ENCODE peak calls at places on chromosome 19, in six cellular contexts. L is H1, T is GM23338, N is tibial artery, W is cardiac muscle cell, O is lung. G is an unnamed sample.

GRCh38 chr19:35170359-35171061 is 16.0 kb downstream of the FXYD5 start:
- DNase-seq in O (no peak), T (no peak), L (no peak), W (no peak), N (no peak), G (no peak)

GRCh38 chr19:34189917-34190425 is 17.7 kb downstream of the LSM14A start:
- DNase-seq in T (no peak), L (no peak), N (no peak), W (no peak), O (no peak), G (no peak)

GRCh38 chr19:55962186-55962585 is 14.6 kb downstream of the NLRP8 start:
- DNase-seq in T (no peak), N (no peak), L (no peak), W (no peak), O (no peak), G (no peak)

GRCh38 chr19:944663-945241 is 18.9 kb downstream of the ARID3A start:
- DNase-seq in N (no peak), L (no peak), W (no peak), T (no peak), O (no peak), G (no peak)

GRCh38 chr19:14416743-14417214 is 2.4 kb downstream of the DDX39A start:
- DNase-seq in T (no peak), W (no peak), O (no peak), N (peak; percentile 65), L (no peak), G (no peak)

GRCh38 chr19:916645-917322 is 349 bp upstream of the KISS1R start:
- DNase-seq in T (peak; percentile 69), W (peak; percentile 31), N (no peak), O (no peak), L (no peak), G (no peak)

GRCh38 chr19:18814063-18814462 is 17.7 kb upstream of the UPF1 start:
- DNase-seq in O (no peak), L (no peak), T (no peak), N (peak; percentile 68), W (no peak), G (no peak)

GRCh38 chr19:52691215-52691610 is 43.6 kb downstream of the ZNF611 start:
- DNase-seq in N (peak; percentile 23), O (no peak), W (no peak), L (no peak), T (peak; percentile 22), G (no peak)

GRCh38 chr19:13978721-13979191 is 26.4 kb downstream of the DCAF15 start:
- DNase-seq in L (no peak), O (no peak), N (no peak), W (peak; percentile 44), T (no peak), G (no peak)

GRCh38 chr19:7730286-7731217 is 1.4 kb downstream of the CLEC4G start:
- DNase-seq in W (no peak), L (no peak), T (peak; percentile 55), N (no peak), O (no peak), G (no peak)

GRCh38 chr19:29671393-29672076 is 6.3 kb downstream of the PLEKHF1 start:
- DNase-seq in L (no peak), N (peak; percentile 46), W (no peak), O (peak; percentile 54), T (peak; percentile 41), G (peak; percentile 39)

GRCh38 chr19:29528946-29529645 is 3.3 kb downstream of the VSTM2B start:
- DNase-seq in T (peak; percentile 49), N (no peak), W (no peak), L (no peak), O (no peak), G (no peak)

GRCh38 chr19:4499318-4499717 is 19.0 kb downstream of the PLIN4 start:
- DNase-seq in O (no peak), T (no peak), L (no peak), N (no peak), W (no peak), G (no peak)

GRCh38 chr19:51317968-51318367 is 6.5 kb downstream of the IGLON5 start:
- DNase-seq in N (no peak), O (no peak), T (no peak), L (no peak), W (no peak), G (no peak)

GRCh38 chr19:44552324-44552723 is 22.8 kb upstream of the CEACAM20 start:
- DNase-seq in L (peak; percentile 70), W (peak; percentile 14), T (peak; percentile 87), O (peak; percentile 29), N (no peak), G (no peak)

GRCh38 chr19:15379996-15380647 is 535 bp upstream of the AKAP8 start:
- DNase-seq in N (peak; percentile 46), W (peak; percentile 69), O (peak; percentile 63), L (peak; percentile 68), T (peak; percentile 84), G (no peak)

GRCh38 chr19:18603255-18603957 is 3.2 kb downstream of the CRLF1 start:
- DNase-seq in N (no peak), L (no peak), T (peak; percentile 84), W (no peak), O (no peak), G (no peak)

GRCh38 chr19:18650468-18651001 is 13.7 kb downstream of the KLHL26 start:
- DNase-seq in N (peak; percentile 96), O (peak; percentile 56), T (no peak), W (no peak), L (no peak), G (peak; percentile 66)

GRCh38 chr19:28475525-28475924 is 737.4 kb downstream of the UQCRFS1 start:
- DNase-seq in L (no peak), T (no peak), O (no peak), W (no peak), N (no peak), G (no peak)

GRCh38 chr19:6362351-6362801 is 1.0 kb downstream of the CLPP start:
- DNase-seq in N (no peak), T (no peak), L (no peak), W (no peak), O (no peak), G (no peak)
- H3K27ac ChIP-seq in N (peak overlapping the region; percentile 97), T (no peak overlapping the region), L (no peak overlapping the region), W (no peak overlapping the region), O (peak overlapping the region; percentile 85), G (peak overlapping the region; percentile 72)

DNA sequence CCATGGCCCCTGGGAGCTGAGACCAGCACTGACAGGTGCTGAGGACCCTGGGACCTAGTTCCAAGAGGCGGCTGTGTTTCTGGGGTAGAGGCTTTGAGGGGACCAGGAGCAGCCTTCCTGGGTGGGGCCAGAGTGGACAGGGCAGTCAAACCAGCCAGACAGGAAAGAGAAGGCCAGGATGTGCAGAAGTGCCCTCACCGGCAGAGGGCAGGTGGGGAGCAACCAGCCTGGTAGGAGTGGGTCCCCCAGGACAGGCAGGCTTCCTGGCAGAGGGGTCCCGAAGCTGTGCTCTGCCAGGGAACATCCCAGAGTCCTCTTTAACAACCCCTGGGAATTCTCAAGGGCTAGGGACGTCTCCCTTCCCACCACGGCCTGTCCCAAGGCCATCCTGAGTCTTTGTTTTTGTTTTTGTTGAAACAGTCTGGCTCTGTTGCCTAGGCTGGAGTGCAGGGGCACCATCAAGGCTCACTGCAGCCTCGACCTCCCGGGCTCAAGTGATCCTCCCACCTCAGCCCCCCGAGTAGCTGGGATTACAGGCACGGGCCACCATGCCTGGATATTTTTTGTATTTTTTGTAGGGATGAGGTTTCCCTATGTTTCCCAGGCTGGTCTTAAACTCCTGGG is 3.0 kb upstream of the HIPK4 start:
- DNase-seq in O (peak; percentile 50), W (no peak), N (no peak), L (no peak), T (no peak), G (no peak)
- TF ChIP-seq CTCF in O (peak; percentile 9), W (peak; percentile 31), N (no peak), L (peak; percentile 62), T (peak; percentile 12), G (no peak)

GRCh38 chr19:10800488-10800887 is 35.5 kb downstream of the TMED1 start:
- DNase-seq in O (no peak), T (no peak), W (no peak), N (no peak), L (no peak), G (no peak)

GRCh38 chr19:10805758-10806247 is 30.2 kb downstream of the TMED1 start:
- DNase-seq in N (no peak), T (no peak), O (no peak), W (no peak), L (no peak), G (no peak)

GRCh38 chr19:10805075-10805757 is 30.8 kb downstream of the TMED1 start:
- DNase-seq in T (no peak), L (no peak), W (no peak), N (no peak), O (no peak), G (no peak)

GRCh38 chr19:10803252-10803651 is 32.8 kb downstream of the TMED1 start:
- DNase-seq in T (no peak), L (no peak), O (no peak), W (no peak), N (no peak), G (no peak)

GRCh38 chr19:10802479-10802878 is 33.5 kb downstream of the TMED1 start:
- DNase-seq in N (no peak), L (no peak), W (no peak), T (no peak), O (no peak), G (no peak)
- H3K36me3 ChIP-seq in N (peaks cover 99% of the 10 kb centered on the region), L (peaks cover 11% of the 10 kb centered on the region), W (peaks cover 19% of the 10 kb centered on the region), T (no peaks in the 10 kb centered on the region), O (peaks cover 56% of the 10 kb centered on the region), G (peaks cover 50% of the 10 kb centered on the region)

DNA sequence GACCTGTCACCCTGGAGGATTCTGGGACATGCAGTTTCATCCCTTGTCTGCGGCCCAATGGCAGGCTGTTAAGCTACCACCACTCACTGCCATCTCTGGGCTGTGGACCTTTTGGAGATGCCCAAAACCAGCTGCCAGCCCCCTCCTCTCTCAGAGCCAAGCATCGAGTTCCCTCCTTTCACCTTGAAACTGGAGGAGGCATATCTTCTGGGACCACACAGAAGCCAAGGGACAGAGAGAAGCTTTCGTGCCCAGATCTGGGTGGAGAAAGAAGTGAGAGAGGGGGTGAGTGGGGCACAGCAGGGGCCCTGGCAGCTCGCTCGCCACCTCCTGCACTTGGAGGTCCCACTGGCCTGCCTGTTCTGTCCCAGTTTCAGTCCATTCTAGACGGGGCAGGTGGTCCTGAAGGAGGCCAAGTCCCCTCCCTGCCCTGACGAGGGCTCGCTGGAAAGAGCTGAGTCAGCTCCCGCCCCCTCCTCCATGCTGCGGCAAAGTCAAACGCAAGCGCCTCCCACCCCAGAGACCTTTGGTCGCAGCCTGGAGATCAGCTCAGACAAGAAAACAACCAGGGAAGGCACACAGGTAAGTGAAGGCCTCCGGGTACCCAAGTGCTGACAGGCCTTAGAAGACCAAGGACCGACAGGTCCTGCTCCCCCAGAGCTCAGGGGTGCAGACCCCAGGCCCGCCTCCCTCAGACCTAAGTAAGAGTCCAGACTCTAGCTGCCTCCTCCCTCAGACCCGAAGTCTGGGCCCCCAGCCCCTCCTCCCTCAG is 3.8 kb downstream of the BCAT2 start:
- DNase-seq in T (peak; percentile 68), L (no peak), W (peak; percentile 60), O (no peak), N (no peak), G (no peak)
- H3K27ac ChIP-seq in T (peak overlapping the region; percentile 51), L (peak overlapping the region; percentile 36), W (peak overlapping the region; percentile 12), O (no peak overlapping the region), N (no peak overlapping the region), G (no peak overlapping the region)